ENCODE peak calls at places on chromosomes 11 and 22, in nine cellular contexts. One of them, this sample, is unnamed.

GRCh38 chr11:75475767-75476650 is 43.0 kb upstream of the KLHL35 start:
- DNase-seq in central memory CD8-positive, alpha-beta T cell: no peak
- DNase-seq in progenitor cell of endocrine pancreas: no peak
- DNase-seq in CD4-positive, alpha-beta T cell: no peak
- DNase-seq in prostate gland: no peak
- DNase-seq in spleen: peak; percentile 68
- DNase-seq in cerebellum: peak; percentile 42
- DNase-seq in stomach: peak; percentile 30
- DNase-seq in Ammon's horn: peak; percentile 24
- DNase-seq in this sample: peak; percentile 41

GRCh38 chr11:17401316-17401715 is 12.9 kb upstream of the KCNJ11 start:
- DNase-seq in Ammon's horn: no peak
- DNase-seq in stomach: no peak
- DNase-seq in cerebellum: no peak
- DNase-seq in spleen: no peak
- DNase-seq in prostate gland: no peak
- DNase-seq in central memory CD8-positive, alpha-beta T cell: no peak
- DNase-seq in CD4-positive, alpha-beta T cell: no peak
- DNase-seq in progenitor cell of endocrine pancreas: no peak
- DNase-seq in this sample: no peak

GRCh38 chr11:114073506-114074381 is 14.2 kb downstream of the ZBTB16 start:
- DNase-seq in stomach: no peak
- DNase-seq in progenitor cell of endocrine pancreas: no peak
- DNase-seq in prostate gland: no peak
- DNase-seq in Ammon's horn: no peak
- DNase-seq in central memory CD8-positive, alpha-beta T cell: no peak
- DNase-seq in cerebellum: no peak
- DNase-seq in spleen: no peak
- DNase-seq in CD4-positive, alpha-beta T cell: no peak
- DNase-seq in this sample: no peak

GRCh38 chr11:19985106-19985505 is 175.2 kb downstream of the DBX1 start:
- DNase-seq in CD4-positive, alpha-beta T cell: no peak
- DNase-seq in spleen: no peak
- DNase-seq in prostate gland: no peak
- DNase-seq in progenitor cell of endocrine pancreas: no peak
- DNase-seq in cerebellum: no peak
- DNase-seq in central memory CD8-positive, alpha-beta T cell: no peak
- DNase-seq in stomach: no peak
- DNase-seq in Ammon's horn: no peak
- DNase-seq in this sample: no peak

GRCh38 chr11:60130496-60130895 is 42.0 kb downstream of the MS4A2 start:
- DNase-seq in central memory CD8-positive, alpha-beta T cell: no peak
- DNase-seq in prostate gland: peak; percentile 9
- DNase-seq in stomach: no peak
- DNase-seq in progenitor cell of endocrine pancreas: no peak
- DNase-seq in CD4-positive, alpha-beta T cell: no peak
- DNase-seq in cerebellum: peak; percentile 37
- DNase-seq in spleen: no peak
- DNase-seq in Ammon's horn: peak; percentile 70
- DNase-seq in this sample: peak; percentile 74

GRCh38 chr22:25076281-25076680 is 123.4 kb upstream of the CRYBB3 start:
- DNase-seq in central memory CD8-positive, alpha-beta T cell: no peak
- DNase-seq in Ammon's horn: no peak
- DNase-seq in spleen: no peak
- DNase-seq in CD4-positive, alpha-beta T cell: no peak
- DNase-seq in stomach: no peak
- DNase-seq in cerebellum: no peak
- DNase-seq in prostate gland: no peak
- DNase-seq in progenitor cell of endocrine pancreas: no peak
- DNase-seq in this sample: no peak

GRCh38 chr11:13927496-13927895 is 35.0 kb upstream of the SPON1 start:
- DNase-seq in progenitor cell of endocrine pancreas: no peak
- DNase-seq in prostate gland: no peak
- DNase-seq in cerebellum: no peak
- DNase-seq in stomach: no peak
- DNase-seq in central memory CD8-positive, alpha-beta T cell: no peak
- DNase-seq in Ammon's horn: peak; percentile 68
- DNase-seq in CD4-positive, alpha-beta T cell: no peak
- DNase-seq in spleen: no peak
- DNase-seq in this sample: no peak

GRCh38 chr11:126113515-126113957 is 50.9 kb upstream of the CDON start:
- DNase-seq in spleen: peak; percentile 59
- DNase-seq in CD4-positive, alpha-beta T cell: no peak
- DNase-seq in Ammon's horn: peak; percentile 30
- DNase-seq in cerebellum: peak; percentile 84
- DNase-seq in stomach: peak; percentile 93
- DNase-seq in central memory CD8-positive, alpha-beta T cell: no peak
- DNase-seq in progenitor cell of endocrine pancreas: no peak
- DNase-seq in prostate gland: peak; percentile 93
- DNase-seq in this sample: peak; percentile 92

GRCh38 chr11:65695459-65696241 is 16.4 kb upstream of the KAT5 start:
- DNase-seq in cerebellum: no peak
- DNase-seq in Ammon's horn: peak; percentile 81
- DNase-seq in prostate gland: peak; percentile 81
- DNase-seq in spleen: no peak
- DNase-seq in central memory CD8-positive, alpha-beta T cell: no peak
- DNase-seq in CD4-positive, alpha-beta T cell: no peak
- DNase-seq in stomach: peak; percentile 91
- DNase-seq in progenitor cell of endocrine pancreas: no peak
- DNase-seq in this sample: no peak

GRCh38 chr11:47950396-47950795 is 30.0 kb upstream of the PTPRJ start:
- DNase-seq in spleen: peak; percentile 81
- DNase-seq in CD4-positive, alpha-beta T cell: peak; percentile 37
- DNase-seq in central memory CD8-positive, alpha-beta T cell: peak; percentile 19
- DNase-seq in prostate gland: no peak
- DNase-seq in stomach: no peak
- DNase-seq in cerebellum: no peak
- DNase-seq in Ammon's horn: no peak
- DNase-seq in progenitor cell of endocrine pancreas: no peak
- DNase-seq in this sample: no peak

GRCh38 chr22:39176673-39177455 is 24.4 kb upstream of the CBX7 start:
- DNase-seq in cerebellum: no peak
- DNase-seq in stomach: no peak
- DNase-seq in spleen: no peak
- DNase-seq in CD4-positive, alpha-beta T cell: no peak
- DNase-seq in progenitor cell of endocrine pancreas: no peak
- DNase-seq in central memory CD8-positive, alpha-beta T cell: no peak
- DNase-seq in prostate gland: no peak
- DNase-seq in Ammon's horn: no peak
- DNase-seq in this sample: no peak

GRCh38 chr22:48185656-48186055 is 1423.2 kb downstream of the TBC1D22A start:
- DNase-seq in prostate gland: no peak
- DNase-seq in spleen: no peak
- DNase-seq in central memory CD8-positive, alpha-beta T cell: peak; percentile 12
- DNase-seq in stomach: no peak
- DNase-seq in Ammon's horn: no peak
- DNase-seq in CD4-positive, alpha-beta T cell: no peak
- DNase-seq in cerebellum: peak; percentile 15
- DNase-seq in progenitor cell of endocrine pancreas: no peak
- DNase-seq in this sample: no peak